ENCODE peak calls at places on chromosome 17, in six cellular contexts. S is NCI-H1930; P is RPMI7951; X is lower leg skin; C is activated CD8-positive, alpha-beta T cell treated with anti-CD3 and anti-CD28 coated beads for 36 hours; R is T-cell. H is an unnamed sample.

GRCh38 chr17:2282297-2282873 is 21.2 kb downstream of the SMG6 start:
- DNase-seq in S (no peak), R (no peak), C (no peak), P (peak), X (no peak), H (peak)

GRCh38 chr17:8889458-8890210 is 22.2 kb upstream of the PIK3R6 start:
- DNase-seq in S (no peak), P (no peak), C (no peak), X (no peak), R (no peak), H (no peak)

GRCh38 chr17:80838381-80839345 is 153.0 kb upstream of the CHMP6 start:
- DNase-seq in R (no peak), S (no peak), P (no peak), C (no peak), X (no peak), H (no peak)

GRCh38 chr17:37745801-37746426 is 1.1 kb upstream of the HNF1B start:
- DNase-seq in P (no peak), X (no peak), S (no peak), R (no peak), C (no peak), H (no peak)

GRCh38 chr17:66975614-66976378 is 11.3 kb downstream of the CACNG4 start:
- DNase-seq in P (peak), R (no peak), C (peak), X (no peak), S (no peak), H (no peak)

GRCh38 chr17:78969865-78970264 is 9.9 kb downstream of the LGALS3BP start:
- DNase-seq in X (no peak), R (no peak), C (no peak), P (no peak), S (no peak), H (no peak)

GRCh38 chr17:9880582-9880999 is 24.5 kb downstream of the RCVRN start:
- DNase-seq in S (no peak), P (peak), X (peak), R (no peak), C (no peak), H (no peak)

GRCh38 chr17:31060814-31061550 is 33.8 kb upstream of the NF1 start:
- DNase-seq in S (no peak), C (no peak), X (peak), R (no peak), P (no peak), H (no peak)

GRCh38 chr17:38873646-38874380 is 4.0 kb downstream of the LASP1 start:
- DNase-seq in X (no peak), C (peak), S (no peak), R (no peak), P (no peak), H (no peak)

GRCh38 chr17:81043725-81044427 is 8.9 kb downstream of the BAIAP2 start:
- DNase-seq in R (no peak), X (no peak), S (no peak), P (peak), C (no peak), H (no peak)

GRCh38 chr17:67068999-67069398 is 24.6 kb downstream of the CACNG1 start:
- DNase-seq in S (no peak), C (no peak), R (no peak), P (no peak), X (no peak), H (no peak)

GRCh38 chr17:28478940-28479615 is 5.6 kb downstream of the SLC13A2 start:
- DNase-seq in P (no peak), X (no peak), R (no peak), C (no peak), S (no peak), H (no peak)

GRCh38 chr17:5022171-5022711 is 13.0 kb downstream of the SLC52A1 start:
- DNase-seq in R (no peak), C (no peak), S (no peak), X (no peak), P (no peak), H (no peak)

GRCh38 chr17:39755550-39756375 is 18.0 kb downstream of the GRB7 start:
- DNase-seq in S (no peak), P (no peak), X (peak), C (peak), R (peak), H (peak)

GRCh38 chr17:10197721-10198508 is 491 bp downstream of the GAS7 start:
- DNase-seq in P (no peak), R (no peak), X (no peak), S (no peak), C (peak), H (no peak)

GRCh38 chr17:44038604-44039007 is 23.8 kb upstream of the TMEM101 start:
- DNase-seq in X (no peak), R (no peak), C (no peak), P (peak), S (no peak), H (no peak)

GRCh38 chr17:65265276-65265675 is 128.1 kb downstream of the RGS9 start:
- DNase-seq in S (no peak), P (no peak), X (no peak), C (no peak), R (no peak), H (no peak)

GRCh38 chr17:18328643-18329204 is 13.6 kb downstream of the SMCR8 start:
- DNase-seq in R (no peak), C (no peak), S (no peak), P (no peak), X (no peak), H (no peak)

GRCh38 chr17:40072481-40073346 is 9.9 kb downstream of the THRA start:
- DNase-seq in P (no peak), X (no peak), S (no peak), C (no peak), R (no peak), H (no peak)

GRCh38 chr17:34254651-34255380 is at the start of gene CCL2:
- DNase-seq in C (no peak), S (no peak), P (peak), R (no peak), X (no peak), H (no peak)

GRCh38 chr17:52145496-52145895 is 13.0 kb downstream of the CA10 start:
- DNase-seq in R (no peak), P (peak), C (no peak), S (no peak), X (no peak), H (no peak)

GRCh38 chr17:40958086-40958953 is 8.4 kb downstream of the KRT39 start:
- DNase-seq in X (no peak), S (no peak), P (no peak), R (no peak), C (no peak), H (no peak)

GRCh38 chr17:30368896-30369720 is 9.6 kb upstream of the CPD start:
- DNase-seq in R (no peak), X (no peak), C (peak), P (no peak), S (no peak), H (no peak)

GRCh38 chr17:41801374-41802062 is 10.2 kb downstream of the P3H4 start:
- DNase-seq in S (peak), X (peak), R (peak), C (peak), P (peak), H (peak)

GRCh38 chr17:62653002-62653830 is 25.7 kb downstream of the MRC2 start:
- DNase-seq in S (peak), R (peak), P (peak), X (peak), C (peak), H (peak)

GRCh38 chr17:14886200-14886739 is 378.9 kb downstream of the PMP22 start:
- DNase-seq in S (no peak), C (no peak), X (no peak), R (no peak), P (peak), H (no peak)

GRCh38 chr17:19346351-19347255 is 15.9 kb downstream of the B9D1 start:
- DNase-seq in S (no peak), R (no peak), C (no peak), P (peak), X (peak), H (no peak)

GRCh38 chr17:67400193-67400592 is 23.1 kb downstream of the PITPNC1 start:
- DNase-seq in P (peak), C (no peak), S (no peak), X (no peak), R (no peak), H (no peak)

GRCh38 chr17:13594762-13595697 is 6.7 kb downstream of the HS3ST3A1 start:
- DNase-seq in X (peak), R (peak), P (peak), S (peak), C (peak), H (peak)

GRCh38 chr17:8887834-8888703 is 20.6 kb upstream of the PIK3R6 start:
- DNase-seq in S (no peak), P (peak), R (no peak), C (no peak), X (no peak), H (no peak)

GRCh38 chr17:29038511-29039300 is 4.2 kb upstream of the PIPOX start:
- DNase-seq in C (no peak), P (peak), X (no peak), S (no peak), R (no peak), H (no peak)

GRCh38 chr17:8683355-8683754 is 52.8 kb upstream of the MYH10 start:
- DNase-seq in P (no peak), C (no peak), R (no peak), S (no peak), X (peak), H (no peak)

GRCh38 chr17:74369665-74370490 is 2.6 kb downstream of the GPR142 start:
- DNase-seq in X (no peak), R (no peak), C (no peak), P (no peak), S (no peak), H (no peak)

GRCh38 chr17:53462393-53462811 is 360.3 kb upstream of the KIF2B start:
- DNase-seq in P (peak), S (no peak), X (no peak), C (no peak), R (no peak), H (no peak)

GRCh38 chr17:82794781-82795505 is 43.1 kb downstream of the TBCD start:
- DNase-seq in X (no peak), R (no peak), C (no peak), S (no peak), P (no peak), H (no peak)

GRCh38 chr17:75876938-75877751 is 1.2 kb downstream of the TRIM47 start:
- DNase-seq in C (peak), X (peak), S (no peak), R (no peak), P (peak), H (no peak)

GRCh38 chr17:11240841-11241610 is at the start of gene SHISA6:
- DNase-seq in S (peak), R (no peak), X (peak), P (no peak), C (no peak), H (no peak)

GRCh38 chr17:35878361-35878760 is 1.8 kb downstream of the CCL5 start:
- DNase-seq in R (no peak), X (no peak), S (no peak), P (no peak), C (no peak), H (no peak)